ENCODE peak calls at places on chromosomes 5 and 9, in four cellular contexts. One of them, this sample, is unnamed.

GRCh38 chr5:176810084-176810597 is at the start of gene UNC5A:
- DNase-seq in IMR-90: peak; percentile 17
- DNase-seq in mesenchymal stem cell: peak; percentile 39
- DNase-seq in fibroblast of lung: peak; percentile 59
- DNase-seq in this sample: peak; percentile 90

GRCh38 chr5:157215826-157216167 is 35.2 kb downstream of the ITK start:
- DNase-seq in IMR-90: no peak
- DNase-seq in mesenchymal stem cell: no peak
- DNase-seq in fibroblast of lung: no peak
- DNase-seq in this sample: no peak

GRCh38 chr5:111493031-111493430 is 19.3 kb downstream of the STARD4 start:
- DNase-seq in IMR-90: no peak
- DNase-seq in mesenchymal stem cell: no peak
- DNase-seq in fibroblast of lung: no peak
- DNase-seq in this sample: no peak

GRCh38 chr5:40781843-40782409 is 16.2 kb downstream of the PRKAA1 start:
- DNase-seq in IMR-90: peak; percentile 77
- DNase-seq in mesenchymal stem cell: peak; percentile 48
- DNase-seq in fibroblast of lung: peak; percentile 63
- DNase-seq in this sample: peak; percentile 59

GRCh38 chr5:24401767-24402166 is 243.0 kb downstream of the CDH10 start:
- DNase-seq in IMR-90: no peak
- DNase-seq in mesenchymal stem cell: peak; percentile 88
- DNase-seq in fibroblast of lung: peak; percentile 34
- DNase-seq in this sample: no peak

GRCh38 chr5:53262348-53262970 is 152.9 kb upstream of the MOCS2 start:
- DNase-seq in IMR-90: peak; percentile 72
- DNase-seq in mesenchymal stem cell: peak; percentile 56
- DNase-seq in fibroblast of lung: peak; percentile 39
- DNase-seq in this sample: peak; percentile 48

GRCh38 chr9:122377241-122378164 is 6.7 kb downstream of the PTGS1 start:
- DNase-seq in IMR-90: peak; percentile 36
- DNase-seq in mesenchymal stem cell: no peak
- DNase-seq in fibroblast of lung: no peak
- DNase-seq in this sample: peak; percentile 84

GRCh38 chr9:105171589-105171988 is 72.9 kb upstream of the SLC44A1 start:
- DNase-seq in IMR-90: no peak
- DNase-seq in mesenchymal stem cell: no peak
- DNase-seq in fibroblast of lung: no peak
- DNase-seq in this sample: no peak

GRCh38 chr9:126844085-126844484 is 16.4 kb upstream of the ZBTB34 start:
- DNase-seq in IMR-90: peak; percentile 80
- DNase-seq in mesenchymal stem cell: peak; percentile 50
- DNase-seq in fibroblast of lung: peak; percentile 82
- DNase-seq in this sample: peak; percentile 93

GRCh38 chr9:35051069-35051967 is 21.1 kb downstream of the VCP start:
- DNase-seq in IMR-90: peak; percentile 57
- DNase-seq in mesenchymal stem cell: peak; percentile 69
- DNase-seq in fibroblast of lung: peak; percentile 32
- DNase-seq in this sample: no peak

GRCh38 chr5:73826761-73827450 is 200.9 kb downstream of the ARHGEF28 start:
- DNase-seq in IMR-90: peak; percentile 93
- DNase-seq in mesenchymal stem cell: peak; percentile 70
- DNase-seq in fibroblast of lung: peak; percentile 64
- DNase-seq in this sample: peak; percentile 65

GRCh38 chr9:127520941-127521918 is 69.9 kb downstream of the LRSAM1 start:
- DNase-seq in IMR-90: peak; percentile 83
- DNase-seq in mesenchymal stem cell: peak; percentile 95
- DNase-seq in fibroblast of lung: peak; percentile 91
- DNase-seq in this sample: peak; percentile 91

GRCh38 chr5:88290801-88291200 is 22.2 kb upstream of the TMEM161B start:
- DNase-seq in IMR-90: peak; percentile 72
- DNase-seq in mesenchymal stem cell: peak; percentile 10
- DNase-seq in fibroblast of lung: peak; percentile 68
- DNase-seq in this sample: peak; percentile 58

GRCh38 chr5:130875673-130876072 is 289.4 kb downstream of the HINT1 start:
- DNase-seq in IMR-90: no peak
- DNase-seq in mesenchymal stem cell: no peak
- DNase-seq in fibroblast of lung: no peak
- DNase-seq in this sample: no peak

GRCh38 chr5:25181249-25181648 is 536.5 kb upstream of the CDH10 start:
- DNase-seq in IMR-90: no peak
- DNase-seq in mesenchymal stem cell: no peak
- DNase-seq in fibroblast of lung: no peak
- DNase-seq in this sample: no peak

GRCh38 chr9:113355197-113355596 is 5.9 kb downstream of the BSPRY start:
- DNase-seq in IMR-90: peak; percentile 12
- DNase-seq in mesenchymal stem cell: no peak
- DNase-seq in fibroblast of lung: no peak
- DNase-seq in this sample: no peak

GRCh38 chr9:121249563-121249962 is 18.4 kb upstream of the GSN start:
- DNase-seq in IMR-90: no peak
- DNase-seq in mesenchymal stem cell: no peak
- DNase-seq in fibroblast of lung: no peak
- DNase-seq in this sample: no peak

GRCh38 chr5:159510282-159510681 is 180.0 kb upstream of the IL12B start:
- DNase-seq in IMR-90: peak; percentile 85
- DNase-seq in mesenchymal stem cell: peak; percentile 90
- DNase-seq in fibroblast of lung: peak; percentile 84
- DNase-seq in this sample: peak; percentile 84

GRCh38 chr9:93076792-93077128 is 18.3 kb downstream of the SUSD3 start:
- DNase-seq in IMR-90: no peak
- DNase-seq in mesenchymal stem cell: no peak
- DNase-seq in fibroblast of lung: no peak
- DNase-seq in this sample: peak; percentile 29

GRCh38 chr5:176535655-176536131 is 1.5 kb downstream of the RNF44 start:
- DNase-seq in IMR-90: no peak
- DNase-seq in mesenchymal stem cell: peak; percentile 41
- DNase-seq in fibroblast of lung: peak; percentile 9
- DNase-seq in this sample: peak; percentile 61

GRCh38 chr5:14319102-14319501 is 176.0 kb downstream of the TRIO start:
- DNase-seq in IMR-90: no peak
- DNase-seq in mesenchymal stem cell: no peak
- DNase-seq in fibroblast of lung: no peak
- DNase-seq in this sample: no peak

GRCh38 chr5:168327019-168327421 is 35.6 kb downstream of the WWC1 start:
- DNase-seq in IMR-90: peak; percentile 73
- DNase-seq in mesenchymal stem cell: no peak
- DNase-seq in fibroblast of lung: peak; percentile 71
- DNase-seq in this sample: peak; percentile 74

GRCh38 chr5:150860422-150860821 is 14.1 kb downstream of the IRGM start:
- DNase-seq in IMR-90: no peak
- DNase-seq in mesenchymal stem cell: no peak
- DNase-seq in fibroblast of lung: no peak
- DNase-seq in this sample: no peak

GRCh38 chr5:151523335-151523734 is 67.8 kb downstream of the FAT2 start:
- DNase-seq in IMR-90: peak; percentile 55
- DNase-seq in mesenchymal stem cell: peak; percentile 39
- DNase-seq in fibroblast of lung: peak; percentile 12
- DNase-seq in this sample: peak; percentile 94

GRCh38 chr5:141839015-141839513 is 39.1 kb downstream of the PCDH1 start:
- DNase-seq in IMR-90: no peak
- DNase-seq in mesenchymal stem cell: no peak
- DNase-seq in fibroblast of lung: peak; percentile 33
- DNase-seq in this sample: peak; percentile 66

GRCh38 chr5:172285226-172286143 is 1.9 kb upstream of the UBTD2 start:
- DNase-seq in IMR-90: no peak
- DNase-seq in mesenchymal stem cell: no peak
- DNase-seq in fibroblast of lung: no peak
- DNase-seq in this sample: peak; percentile 79

GRCh38 chr5:127941646-127942045 is 141.9 kb upstream of the SLC12A2 start:
- DNase-seq in IMR-90: no peak
- DNase-seq in mesenchymal stem cell: peak; percentile 26
- DNase-seq in fibroblast of lung: peak; percentile 37
- DNase-seq in this sample: no peak

GRCh38 chr9:1709347-1709746 is 305.8 kb upstream of the SMARCA2 start:
- DNase-seq in IMR-90: no peak
- DNase-seq in mesenchymal stem cell: no peak
- DNase-seq in fibroblast of lung: no peak
- DNase-seq in this sample: no peak

GRCh38 chr5:105581988-105582690 is 2019.5 kb upstream of the NUDT12 start:
- DNase-seq in IMR-90: no peak
- DNase-seq in mesenchymal stem cell: no peak
- DNase-seq in fibroblast of lung: no peak
- DNase-seq in this sample: no peak

GRCh38 chr5:105593011-105593760 is 2030.6 kb upstream of the NUDT12 start:
- DNase-seq in IMR-90: no peak
- DNase-seq in mesenchymal stem cell: no peak
- DNase-seq in fibroblast of lung: no peak
- DNase-seq in this sample: peak; percentile 1

GRCh38 chr5:105587963-105588662 is 2025.5 kb upstream of the NUDT12 start:
- DNase-seq in IMR-90: no peak
- DNase-seq in mesenchymal stem cell: no peak
- DNase-seq in fibroblast of lung: no peak
- DNase-seq in this sample: no peak
- H3K4me2 ChIP-seq in IMR-90: no peak overlapping the region
- H3K4me2 ChIP-seq in mesenchymal stem cell: no peak overlapping the region
- H3K4me2 ChIP-seq in fibroblast of lung: no peak overlapping the region
- H3K4me2 ChIP-seq in this sample: no peak overlapping the region

GRCh38 chr9:107700902-107701301 is 211.3 kb upstream of the KLF4 start:
- DNase-seq in IMR-90: no peak
- DNase-seq in mesenchymal stem cell: no peak
- DNase-seq in fibroblast of lung: no peak
- DNase-seq in this sample: no peak
- H3K4me2 ChIP-seq in IMR-90: peak overlapping the region; percentile 9
- H3K4me2 ChIP-seq in mesenchymal stem cell: no peak overlapping the region
- H3K4me2 ChIP-seq in fibroblast of lung: peak overlapping the region; percentile 80
- H3K4me2 ChIP-seq in this sample: peak overlapping the region; percentile 75

GRCh38 chr5:173903396-173904140 is 15.4 kb downstream of the CPEB4 start:
- DNase-seq in IMR-90: no peak
- DNase-seq in mesenchymal stem cell: no peak
- DNase-seq in fibroblast of lung: no peak
- DNase-seq in this sample: no peak
- H3K4me2 ChIP-seq in IMR-90: no peak overlapping the region
- H3K4me2 ChIP-seq in mesenchymal stem cell: no peak overlapping the region
- H3K4me2 ChIP-seq in fibroblast of lung: no peak overlapping the region
- H3K4me2 ChIP-seq in this sample: no peak overlapping the region

DNA sequence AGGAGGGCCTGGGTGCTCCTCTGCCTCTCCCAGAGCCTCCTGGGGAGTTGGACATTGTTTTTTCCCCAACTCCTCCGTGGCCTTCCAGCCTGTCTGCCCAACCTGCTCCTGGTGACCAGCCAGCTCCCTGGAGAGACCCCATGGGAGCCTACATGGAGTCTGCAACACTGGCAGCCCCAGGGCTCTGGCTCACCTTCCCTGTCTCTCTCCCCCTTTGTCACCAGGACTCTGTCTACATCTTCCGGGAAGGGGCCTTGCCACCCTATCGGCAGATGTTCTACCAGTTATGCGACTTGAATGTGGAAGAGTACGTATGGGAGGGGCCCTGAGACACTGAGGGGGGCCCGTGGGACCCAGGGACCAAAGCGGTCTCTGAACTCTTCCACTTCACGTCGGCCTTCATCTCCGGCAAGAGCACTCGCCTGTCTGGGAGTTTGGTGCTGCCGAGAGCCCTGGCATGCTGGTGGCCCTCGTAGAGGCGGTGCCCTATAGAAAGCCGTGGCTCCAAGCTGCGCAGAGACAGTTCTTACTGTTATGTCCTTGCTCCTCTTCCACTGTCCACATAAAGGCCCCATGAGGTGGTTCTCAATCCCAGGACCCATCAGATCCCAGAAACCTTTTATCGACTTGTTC is 5.9 kb upstream of the CEL start:
- DNase-seq in IMR-90: no peak
- DNase-seq in mesenchymal stem cell: no peak
- DNase-seq in fibroblast of lung: no peak
- DNase-seq in this sample: peak; percentile 36
- H3K4me2 ChIP-seq in IMR-90: no peak overlapping the region
- H3K4me2 ChIP-seq in mesenchymal stem cell: no peak overlapping the region
- H3K4me2 ChIP-seq in fibroblast of lung: no peak overlapping the region
- H3K4me2 ChIP-seq in this sample: no peak overlapping the region

GRCh38 chr9:16154570-16155078 is 601.8 kb downstream of the CCDC171 start:
- DNase-seq in IMR-90: no peak
- DNase-seq in mesenchymal stem cell: no peak
- DNase-seq in fibroblast of lung: peak; percentile 64
- DNase-seq in this sample: no peak
- H3K4me2 ChIP-seq in IMR-90: no peak overlapping the region
- H3K4me2 ChIP-seq in mesenchymal stem cell: peak overlapping the region; percentile 73
- H3K4me2 ChIP-seq in fibroblast of lung: no peak overlapping the region
- H3K4me2 ChIP-seq in this sample: peak overlapping the region; percentile 0

DNA sequence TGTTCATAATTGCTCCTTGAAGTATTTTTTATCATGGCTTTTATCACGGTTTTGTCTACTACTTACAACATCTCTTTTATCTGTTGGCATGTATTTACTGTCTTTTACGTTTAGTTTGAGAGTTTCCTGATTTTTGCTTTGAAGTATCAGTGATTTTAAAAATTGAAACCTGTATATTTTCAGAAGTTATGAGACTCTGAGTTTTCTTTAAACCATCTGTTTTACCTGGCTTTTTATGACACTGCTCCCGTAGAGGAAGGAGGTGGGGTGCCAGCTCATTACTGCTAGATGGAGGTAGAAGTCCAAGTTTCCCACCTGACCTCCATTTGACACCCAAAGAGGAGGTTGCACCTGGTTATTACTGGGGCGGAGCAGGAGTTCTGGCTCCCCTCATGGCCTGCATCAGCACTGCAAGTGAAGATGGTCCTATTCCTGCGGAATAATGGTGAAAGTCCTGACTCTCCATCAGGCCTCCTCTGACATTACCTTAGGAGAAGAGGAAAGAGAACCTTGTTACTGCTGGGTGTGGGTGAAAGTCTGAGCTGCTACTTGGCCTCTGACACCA is 10.0 kb upstream of the ZNF131 start:
- DNase-seq in IMR-90: no peak
- DNase-seq in mesenchymal stem cell: no peak
- DNase-seq in fibroblast of lung: no peak
- DNase-seq in this sample: no peak
- H3K4me2 ChIP-seq in IMR-90: no peak overlapping the region
- H3K4me2 ChIP-seq in mesenchymal stem cell: no peak overlapping the region
- H3K4me2 ChIP-seq in fibroblast of lung: no peak overlapping the region
- H3K4me2 ChIP-seq in this sample: no peak overlapping the region

GRCh38 chr9:94083384-94083783 is 880 bp upstream of the PTPDC1 start:
- DNase-seq in IMR-90: no peak
- DNase-seq in mesenchymal stem cell: no peak
- DNase-seq in fibroblast of lung: peak; percentile 32
- DNase-seq in this sample: no peak

GRCh38 chr9:94081864-94082468 is 2.3 kb upstream of the PTPDC1 start:
- DNase-seq in IMR-90: no peak
- DNase-seq in mesenchymal stem cell: no peak
- DNase-seq in fibroblast of lung: no peak
- DNase-seq in this sample: no peak

GRCh38 chr9:94084314-94084713 is at the start of gene PTPDC1:
- DNase-seq in IMR-90: peak; percentile 89
- DNase-seq in mesenchymal stem cell: peak; percentile 85
- DNase-seq in fibroblast of lung: peak; percentile 76
- DNase-seq in this sample: no peak

GRCh38 chr9:94082553-94082952 is 1.7 kb upstream of the PTPDC1 start:
- DNase-seq in IMR-90: no peak
- DNase-seq in mesenchymal stem cell: no peak
- DNase-seq in fibroblast of lung: no peak
- DNase-seq in this sample: no peak

DNA sequence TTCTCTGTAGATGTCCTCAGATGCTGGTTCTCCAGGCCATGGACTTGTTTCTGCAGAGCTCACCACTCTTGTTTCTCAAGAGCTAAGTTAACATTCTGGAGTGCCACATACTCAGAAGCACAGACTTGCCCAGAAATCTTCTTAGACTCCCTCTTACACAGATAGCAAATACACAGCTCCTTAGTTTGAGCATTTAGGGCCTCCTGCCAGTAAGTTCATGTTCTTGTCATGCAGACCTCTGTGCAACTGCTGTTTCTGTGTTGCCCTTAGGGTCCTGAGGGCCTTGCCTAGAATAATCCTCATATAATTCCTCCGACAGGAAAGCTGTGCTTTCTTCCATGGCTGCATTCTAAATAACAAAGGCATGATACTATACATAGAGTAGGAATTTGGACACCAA is 1.3 kb upstream of the PTPDC1 start:
- DNase-seq in IMR-90: peak; percentile 18
- DNase-seq in mesenchymal stem cell: peak; percentile 31
- DNase-seq in fibroblast of lung: no peak
- DNase-seq in this sample: no peak
- H3K4me2 ChIP-seq in IMR-90: no peak overlapping the region
- H3K4me2 ChIP-seq in mesenchymal stem cell: no peak overlapping the region
- H3K4me2 ChIP-seq in fibroblast of lung: no peak overlapping the region
- H3K4me2 ChIP-seq in this sample: no peak overlapping the region